ENCODE peak calls at places on chromosome 3, in eight cellular contexts. H, F, M, R, S, U, N and G are unnamed samples.

GRCh38 chr3:182969853-182970252 is 10.5 kb downstream of the DCUN1D1 start:
- DNase-seq in H (no peak), F (no peak), M (no peak), R (no peak), S (no peak), U (no peak), N (no peak), G (no peak)

GRCh38 chr3:53243785-53244184 is 12.0 kb downstream of the TKT start:
- DNase-seq in H (no peak), F (peak; percentile 30), M (no peak), R (no peak), S (no peak), U (no peak), N (no peak), G (no peak)

GRCh38 chr3:18288243-18288642 is 136.9 kb downstream of the SATB1 start:
- DNase-seq in H (no peak), F (no peak), M (no peak), R (no peak), S (no peak), U (no peak), N (no peak), G (no peak)

GRCh38 chr3:196695849-196696226 is 16.2 kb downstream of the CEP19 start:
- DNase-seq in H (no peak), F (no peak), M (no peak), R (no peak), S (no peak), U (no peak), N (no peak), G (no peak)

GRCh38 chr3:188510366-188510765 is 356.4 kb downstream of the LPP start:
- DNase-seq in H (peak; percentile 90), F (no peak), M (no peak), R (no peak), S (peak; percentile 52), U (peak; percentile 42), N (no peak), G (no peak)

GRCh38 chr3:123702720-123703119 is 117.9 kb upstream of the HACD2 start:
- DNase-seq in H (no peak), F (no peak), M (no peak), R (no peak), S (no peak), U (no peak), N (no peak), G (no peak)

GRCh38 chr3:146747928-146748327 is 142.8 kb upstream of the PLSCR5 start:
- DNase-seq in H (peak; percentile 89), F (peak; percentile 21), M (peak; percentile 83), R (no peak), S (peak; percentile 79), U (no peak), N (peak; percentile 3), G (no peak)

GRCh38 chr3:123026551-123027291 is 842 bp downstream of the SEMA5B start:
- DNase-seq in H (no peak), F (peak; percentile 87), M (no peak), R (no peak), S (peak; percentile 44), U (no peak), N (no peak), G (no peak)

GRCh38 chr3:129824926-129825541 is 68.5 kb downstream of the TMCC1 start:
- DNase-seq in H (peak; percentile 72), F (peak; percentile 83), M (peak; percentile 58), R (peak; percentile 55), S (peak; percentile 65), U (peak; percentile 39), N (peak; percentile 22), G (peak; percentile 48)

GRCh38 chr3:23170306-23170705 is 32.8 kb upstream of the UBE2E2 start:
- DNase-seq in H (peak; percentile 40), F (no peak), M (no peak), R (no peak), S (peak; percentile 14), U (no peak), N (no peak), G (no peak)

GRCh38 chr3:154954750-154955149 is 125.4 kb upstream of the MME start:
- DNase-seq in H (peak; percentile 90), F (peak; percentile 63), M (peak; percentile 22), R (no peak), S (peak; percentile 72), U (no peak), N (peak; percentile 33), G (no peak)

GRCh38 chr3:27449530-27450150 is 34.5 kb downstream of the SLC4A7 start:
- DNase-seq in H (no peak), F (no peak), M (no peak), R (no peak), S (no peak), U (peak; percentile 36), N (no peak), G (no peak)

GRCh38 chr3:179037361-179037760 is 34.2 kb downstream of the ZMAT3 start:
- DNase-seq in H (peak; percentile 95), F (no peak), M (peak; percentile 52), R (no peak), S (peak; percentile 99), U (no peak), N (peak; percentile 75), G (no peak)

GRCh38 chr3:4712109-4712508 is 219.0 kb downstream of the ITPR1 start:
- DNase-seq in H (peak; percentile 90), F (peak; percentile 51), M (no peak), R (no peak), S (peak; percentile 90), U (peak; percentile 91), N (no peak), G (no peak)

GRCh38 chr3:148606979-148607378 is 90.7 kb upstream of the AGTR1 start:
- DNase-seq in H (peak; percentile 52), F (no peak), M (no peak), R (no peak), S (no peak), U (no peak), N (no peak), G (no peak)

GRCh38 chr3:8560608-8561007 is 59.0 kb downstream of the LMCD1 start:
- DNase-seq in H (peak; percentile 100), F (no peak), M (no peak), R (no peak), S (peak; percentile 82), U (no peak), N (no peak), G (no peak)

GRCh38 chr3:129745253-129745652 is 138.8 kb upstream of the PLXND1 start:
- DNase-seq in H (peak; percentile 69), F (peak; percentile 19), M (peak; percentile 20), R (no peak), S (no peak), U (no peak), N (no peak), G (no peak)